ENCODE peak calls at places on chromosomes 13 and 19, in five cellular contexts. Y is fibroblast of the conjunctiva, E is psoas muscle, X is GM03348, P is mucosa of gallbladder. R is an unnamed sample.

GRCh38 chr13:100301418-100301817 is 212.5 kb downstream of the PCCA start:
- DNase-seq in P (no peak), Y (no peak), E (no peak), X (no peak), R (no peak)

GRCh38 chr19:55118401-55118991 is 1.1 kb upstream of the PPP1R12C start:
- DNase-seq in P (peak), Y (no peak), X (peak), E (peak), R (peak)

GRCh38 chr13:110758195-110758594 is 44.7 kb downstream of the ING1 start:
- DNase-seq in E (no peak), Y (no peak), P (no peak), X (no peak), R (no peak)

GRCh38 chr19:30649934-30650614 is 277.9 kb downstream of the ZNF536 start:
- DNase-seq in Y (peak), P (peak), X (peak), E (no peak), R (no peak)

GRCh38 chr13:38341149-38341692 is 8.4 kb upstream of the UFM1 start:
- DNase-seq in E (no peak), X (no peak), P (no peak), Y (no peak), R (no peak)

GRCh38 chr13:94387047-94387446 is 92.4 kb downstream of the DCT start:
- DNase-seq in Y (no peak), E (no peak), X (no peak), P (no peak), R (no peak)

GRCh38 chr19:46733693-46734240 is 12.1 kb upstream of the FKRP start:
- DNase-seq in P (no peak), E (no peak), Y (no peak), X (no peak), R (no peak)

GRCh38 chr13:100563779-100564178 is 24.8 kb downstream of the GGACT start:
- DNase-seq in Y (no peak), X (no peak), E (no peak), P (no peak), R (no peak)

GRCh38 chr19:6753178-6754031 is 13.8 kb downstream of the SH2D3A start:
- DNase-seq in X (peak), E (peak), P (peak), Y (peak), R (peak)

GRCh38 chr19:567296-567900 is 5.0 kb upstream of the BSG start:
- DNase-seq in E (no peak), P (no peak), X (no peak), Y (no peak), R (no peak)

GRCh38 chr19:18809149-18809978 is 18.3 kb upstream of the COMP start:
- DNase-seq in Y (peak), E (peak), X (peak), P (peak), R (peak)

GRCh38 chr13:113935523-113935922 is 38.4 kb downstream of the C13orf46 start:
- DNase-seq in E (no peak), X (no peak), P (no peak), Y (no peak), R (no peak)

GRCh38 chr13:37364024-37364423 is 234.5 kb downstream of the POSTN start:
- DNase-seq in Y (no peak), E (no peak), P (no peak), X (peak), R (no peak)

GRCh38 chr19:43318796-43319314 is 34.6 kb upstream of the CD177 start:
- DNase-seq in Y (no peak), P (no peak), E (no peak), X (no peak), R (no peak)

GRCh38 chr19:3984908-3985642 is at the start of gene EEF2:
- DNase-seq in X (peak), Y (peak), E (peak), P (peak), R (peak)

GRCh38 chr19:41998246-41999020 is 4.4 kb upstream of the ATP1A3 start:
- DNase-seq in E (no peak), X (peak), P (no peak), Y (no peak), R (peak)

GRCh38 chr19:34804115-34804514 is 31.1 kb upstream of the ZNF599 start:
- DNase-seq in P (no peak), X (no peak), Y (no peak), E (no peak), R (no peak)

GRCh38 chr13:22700488-22700887 is 480.3 kb upstream of the SGCG start:
- DNase-seq in Y (no peak), X (no peak), P (no peak), E (no peak), R (no peak)

GRCh38 chr13:34207334-34207733 is 389.4 kb downstream of the RFC3 start:
- DNase-seq in Y (peak), X (peak), P (peak), E (no peak), R (no peak)

GRCh38 chr19:46371371-46371901 is 24.5 kb downstream of the PPP5C start:
- DNase-seq in X (no peak), Y (no peak), P (no peak), E (no peak), R (no peak)

GRCh38 chr19:38690832-38691231 is 43.4 kb downstream of the ACTN4 start:
- DNase-seq in Y (no peak), E (no peak), P (no peak), X (no peak), R (no peak)

GRCh38 chr19:38634757-38635482 is 12.5 kb upstream of the ACTN4 start:
- DNase-seq in Y (no peak), X (peak), P (peak), E (peak), R (peak)

GRCh38 chr13:22178878-22179277 is 508.0 kb downstream of the FGF9 start:
- DNase-seq in Y (no peak), E (no peak), P (no peak), X (no peak), R (no peak)

GRCh38 chr13:44142911-44143665 is 230.5 kb upstream of the SERP2 start:
- DNase-seq in X (peak), P (no peak), E (no peak), Y (no peak), R (no peak)

GRCh38 chr13:20636079-20636478 is 67.4 kb upstream of the IL17D start:
- DNase-seq in P (no peak), Y (no peak), X (no peak), E (no peak), R (no peak)

GRCh38 chr13:44380404-44381165 is 7.0 kb downstream of the SERP2 start:
- DNase-seq in X (peak), E (no peak), Y (no peak), P (no peak), R (no peak)

GRCh38 chr13:79880820-79881219 is 399.9 kb downstream of the NDFIP2 start:
- DNase-seq in E (no peak), Y (no peak), P (no peak), X (no peak), R (no peak)

GRCh38 chr13:103812558-103812957 is 746.3 kb upstream of the SLC10A2 start:
- DNase-seq in X (no peak), Y (no peak), E (no peak), P (no peak), R (no peak)

GRCh38 chr19:47839411-47839810 is 17.7 kb downstream of the CRX start:
- DNase-seq in X (no peak), P (no peak), E (no peak), Y (no peak), R (no peak)

GRCh38 chr13:36910545-36910944 is 9.5 kb downstream of the SMAD9 start:
- DNase-seq in E (no peak), Y (no peak), P (no peak), X (no peak), R (no peak)

GRCh38 chr19:6678690-6679109 is 8.7 kb upstream of the TNFSF14 start:
- DNase-seq in Y (no peak), X (no peak), P (no peak), E (no peak), R (no peak)

GRCh38 chr19:46613525-46613924 is 11.4 kb downstream of the PTGIR start:
- DNase-seq in P (no peak), X (no peak), Y (no peak), E (peak), R (no peak)

GRCh38 chr19:38685666-38686529 is 38.4 kb downstream of the ACTN4 start:
- DNase-seq in P (no peak), Y (no peak), X (peak), E (no peak), R (no peak)

GRCh38 chr13:50387124-50387581 is 371.9 kb downstream of the KCNRG start:
- DNase-seq in Y (no peak), E (peak), X (peak), P (no peak), R (peak)

GRCh38 chr13:109151255-109151654 is 521.8 kb downstream of the MYO16 start:
- DNase-seq in Y (no peak), X (no peak), E (no peak), P (no peak), R (no peak)

GRCh38 chr13:46665630-46666482 is 112.9 kb downstream of the LRCH1 start:
- DNase-seq in X (no peak), E (no peak), Y (no peak), P (no peak), R (no peak)

R was measured in transverse colon.